ENCODE peak calls at places on chromosome 6, in six cellular contexts. One of them, this sample, is unnamed.

GRCh38 chr6:143655541-143655940 is 22.2 kb upstream of the PHACTR2 start:
- DNase-seq in brain microvascular endothelial cell: no peak
- DNase-seq in K562: no peak
- DNase-seq in aorta: no peak
- DNase-seq in hepatocyte: no peak
- DNase-seq in CD8-positive, alpha-beta T cell: no peak
- DNase-seq in this sample: no peak

GRCh38 chr6:4956625-4957024 is 47.2 kb downstream of the RPP40 start:
- DNase-seq in brain microvascular endothelial cell: no peak
- DNase-seq in K562: no peak
- DNase-seq in aorta: no peak
- DNase-seq in hepatocyte: no peak
- DNase-seq in CD8-positive, alpha-beta T cell: no peak
- DNase-seq in this sample: no peak

GRCh38 chr6:158850807-158851115 is 31.6 kb upstream of the EZR start:
- DNase-seq in brain microvascular endothelial cell: no peak
- DNase-seq in K562: no peak
- DNase-seq in aorta: no peak
- DNase-seq in hepatocyte: no peak
- DNase-seq in CD8-positive, alpha-beta T cell: no peak
- DNase-seq in this sample: no peak

GRCh38 chr6:36126121-36126520 is 4.2 kb upstream of the MAPK13 start:
- DNase-seq in brain microvascular endothelial cell: no peak
- DNase-seq in K562: no peak
- DNase-seq in aorta: no peak
- DNase-seq in hepatocyte: no peak
- DNase-seq in CD8-positive, alpha-beta T cell: no peak
- DNase-seq in this sample: no peak

GRCh38 chr6:168092541-168092940 is 13.5 kb upstream of the FRMD1 start:
- DNase-seq in brain microvascular endothelial cell: no peak
- DNase-seq in K562: no peak
- DNase-seq in aorta: no peak
- DNase-seq in hepatocyte: no peak
- DNase-seq in CD8-positive, alpha-beta T cell: no peak
- DNase-seq in this sample: no peak

GRCh38 chr6:2853766-2854393 is 12.2 kb upstream of the SERPINB1 start:
- DNase-seq in brain microvascular endothelial cell: peak; percentile 92
- DNase-seq in K562: peak; percentile 79
- DNase-seq in aorta: peak; percentile 73
- DNase-seq in hepatocyte: peak; percentile 62
- DNase-seq in CD8-positive, alpha-beta T cell: no peak
- DNase-seq in this sample: no peak

GRCh38 chr6:31272856-31273626 is 1.1 kb upstream of the HLA-C start:
- DNase-seq in brain microvascular endothelial cell: no peak
- DNase-seq in K562: no peak
- DNase-seq in aorta: no peak
- DNase-seq in hepatocyte: no peak
- DNase-seq in CD8-positive, alpha-beta T cell: peak; percentile 60
- DNase-seq in this sample: no peak

GRCh38 chr6:144659202-144659731 is 374.1 kb downstream of the UTRN start:
- DNase-seq in brain microvascular endothelial cell: peak; percentile 58
- DNase-seq in K562: no peak
- DNase-seq in aorta: no peak
- DNase-seq in hepatocyte: peak; percentile 51
- DNase-seq in CD8-positive, alpha-beta T cell: no peak
- DNase-seq in this sample: no peak

GRCh38 chr6:156883497-156884252 is 106.5 kb downstream of the ARID1B start:
- DNase-seq in brain microvascular endothelial cell: no peak
- DNase-seq in K562: no peak
- DNase-seq in aorta: no peak
- DNase-seq in hepatocyte: peak; percentile 29
- DNase-seq in CD8-positive, alpha-beta T cell: no peak
- DNase-seq in this sample: no peak

GRCh38 chr6:138692978-138693909 is 80.3 kb upstream of the CCDC28A start:
- DNase-seq in brain microvascular endothelial cell: peak; percentile 38
- DNase-seq in K562: peak; percentile 52
- DNase-seq in aorta: peak; percentile 79
- DNase-seq in hepatocyte: peak; percentile 84
- DNase-seq in CD8-positive, alpha-beta T cell: peak; percentile 55
- DNase-seq in this sample: peak; percentile 79

GRCh38 chr6:148746363-148747144 is at the start of gene UST:
- DNase-seq in brain microvascular endothelial cell: peak; percentile 90
- DNase-seq in K562: peak; percentile 62
- DNase-seq in aorta: peak; percentile 92
- DNase-seq in hepatocyte: peak; percentile 92
- DNase-seq in CD8-positive, alpha-beta T cell: peak; percentile 72
- DNase-seq in this sample: peak; percentile 46

GRCh38 chr6:129590408-129591022 is 119.5 kb downstream of the ARHGAP18 start:
- DNase-seq in brain microvascular endothelial cell: peak; percentile 87
- DNase-seq in K562: no peak
- DNase-seq in aorta: no peak
- DNase-seq in hepatocyte: no peak
- DNase-seq in CD8-positive, alpha-beta T cell: no peak
- DNase-seq in this sample: no peak

GRCh38 chr6:46042355-46042999 is 26.8 kb upstream of the CLIC5 start:
- DNase-seq in brain microvascular endothelial cell: peak; percentile 50
- DNase-seq in K562: peak; percentile 38
- DNase-seq in aorta: no peak
- DNase-seq in hepatocyte: peak; percentile 57
- DNase-seq in CD8-positive, alpha-beta T cell: no peak
- DNase-seq in this sample: peak; percentile 71

GRCh38 chr6:16345449-16346330 is 107.3 kb downstream of the GMPR start:
- DNase-seq in brain microvascular endothelial cell: peak; percentile 67
- DNase-seq in K562: peak; percentile 55
- DNase-seq in aorta: no peak
- DNase-seq in hepatocyte: peak; percentile 48
- DNase-seq in CD8-positive, alpha-beta T cell: no peak
- DNase-seq in this sample: no peak

GRCh38 chr6:23414204-23414501 is 711.9 kb upstream of the NRSN1 start:
- DNase-seq in brain microvascular endothelial cell: peak; percentile 42
- DNase-seq in K562: no peak
- DNase-seq in aorta: no peak
- DNase-seq in hepatocyte: peak; percentile 53
- DNase-seq in CD8-positive, alpha-beta T cell: no peak
- DNase-seq in this sample: no peak

GRCh38 chr6:93337014-93337413 is 82.3 kb downstream of the EPHA7 start:
- DNase-seq in brain microvascular endothelial cell: no peak
- DNase-seq in K562: no peak
- DNase-seq in aorta: no peak
- DNase-seq in hepatocyte: no peak
- DNase-seq in CD8-positive, alpha-beta T cell: no peak
- DNase-seq in this sample: no peak

GRCh38 chr6:11054722-11055121 is 10.6 kb upstream of the ELOVL2 start:
- DNase-seq in brain microvascular endothelial cell: no peak
- DNase-seq in K562: no peak
- DNase-seq in aorta: no peak
- DNase-seq in hepatocyte: no peak
- DNase-seq in CD8-positive, alpha-beta T cell: no peak
- DNase-seq in this sample: no peak

GRCh38 chr6:138765896-138766487 is 7.6 kb upstream of the CCDC28A start:
- DNase-seq in brain microvascular endothelial cell: peak; percentile 32
- DNase-seq in K562: peak; percentile 47
- DNase-seq in aorta: no peak
- DNase-seq in hepatocyte: peak; percentile 49
- DNase-seq in CD8-positive, alpha-beta T cell: no peak
- DNase-seq in this sample: no peak

GRCh38 chr6:98827295-98828159 is 6.8 kb upstream of the POU3F2 start:
- DNase-seq in brain microvascular endothelial cell: no peak
- DNase-seq in K562: no peak
- DNase-seq in aorta: no peak
- DNase-seq in hepatocyte: no peak
- DNase-seq in CD8-positive, alpha-beta T cell: no peak
- DNase-seq in this sample: no peak

GRCh38 chr6:98828991-98829411 is 5.4 kb upstream of the POU3F2 start:
- DNase-seq in brain microvascular endothelial cell: no peak
- DNase-seq in K562: no peak
- DNase-seq in aorta: no peak
- DNase-seq in hepatocyte: no peak
- DNase-seq in CD8-positive, alpha-beta T cell: no peak
- DNase-seq in this sample: no peak

GRCh38 chr6:98825602-98826230 is 8.7 kb upstream of the POU3F2 start:
- DNase-seq in brain microvascular endothelial cell: no peak
- DNase-seq in K562: no peak
- DNase-seq in aorta: no peak
- DNase-seq in hepatocyte: no peak
- DNase-seq in CD8-positive, alpha-beta T cell: no peak
- DNase-seq in this sample: no peak

GRCh38 chr6:98824907-98825601 is 9.3 kb upstream of the POU3F2 start:
- DNase-seq in brain microvascular endothelial cell: no peak
- DNase-seq in K562: no peak
- DNase-seq in aorta: no peak
- DNase-seq in hepatocyte: no peak
- DNase-seq in CD8-positive, alpha-beta T cell: no peak
- DNase-seq in this sample: no peak

DNA sequence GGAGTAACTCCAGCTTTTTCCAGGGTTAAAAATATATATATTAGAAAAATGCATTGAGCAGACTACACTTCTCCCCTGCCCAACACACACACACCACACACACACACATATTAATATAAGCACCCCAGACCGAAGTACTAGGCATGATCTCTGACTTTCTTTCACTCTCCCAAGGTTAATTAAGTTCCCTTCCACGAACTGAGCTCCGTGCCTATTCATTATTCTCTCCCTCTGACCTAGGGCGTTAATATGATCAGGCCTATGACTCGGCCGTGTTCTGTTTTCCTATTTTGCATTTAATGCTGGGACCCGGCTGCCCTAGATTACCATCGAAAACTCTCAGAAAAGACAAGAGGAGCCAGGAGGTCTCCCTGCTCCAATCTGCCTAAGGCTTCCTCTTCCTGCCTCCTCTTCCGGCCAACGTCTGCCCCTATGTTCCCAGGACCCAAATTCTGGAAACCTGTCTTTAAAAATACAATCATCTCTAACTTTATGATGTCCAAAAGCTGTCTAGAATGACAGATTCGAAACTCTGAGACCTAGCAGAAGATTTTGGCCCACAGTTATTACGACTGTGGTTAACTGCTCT is 6.1 kb upstream of the POU3F2 start:
- DNase-seq in brain microvascular endothelial cell: no peak
- DNase-seq in K562: no peak
- DNase-seq in aorta: no peak
- DNase-seq in hepatocyte: no peak
- DNase-seq in CD8-positive, alpha-beta T cell: no peak
- DNase-seq in this sample: no peak
- H3K27me3 ChIP-seq in brain microvascular endothelial cell: peaks cover 85% of the 10 kb centered on the region
- H3K27me3 ChIP-seq in K562: peaks cover 27% of the 10 kb centered on the region
- H3K27me3 ChIP-seq in aorta: peaks cover 2% of the 10 kb centered on the region
- H3K27me3 ChIP-seq in hepatocyte: peaks cover 99% of the 10 kb centered on the region
- H3K27me3 ChIP-seq in CD8-positive, alpha-beta T cell: peaks cover 56% of the 10 kb centered on the region
- H3K27me3 ChIP-seq in this sample: peaks cover 96% of the 10 kb centered on the region

DNA sequence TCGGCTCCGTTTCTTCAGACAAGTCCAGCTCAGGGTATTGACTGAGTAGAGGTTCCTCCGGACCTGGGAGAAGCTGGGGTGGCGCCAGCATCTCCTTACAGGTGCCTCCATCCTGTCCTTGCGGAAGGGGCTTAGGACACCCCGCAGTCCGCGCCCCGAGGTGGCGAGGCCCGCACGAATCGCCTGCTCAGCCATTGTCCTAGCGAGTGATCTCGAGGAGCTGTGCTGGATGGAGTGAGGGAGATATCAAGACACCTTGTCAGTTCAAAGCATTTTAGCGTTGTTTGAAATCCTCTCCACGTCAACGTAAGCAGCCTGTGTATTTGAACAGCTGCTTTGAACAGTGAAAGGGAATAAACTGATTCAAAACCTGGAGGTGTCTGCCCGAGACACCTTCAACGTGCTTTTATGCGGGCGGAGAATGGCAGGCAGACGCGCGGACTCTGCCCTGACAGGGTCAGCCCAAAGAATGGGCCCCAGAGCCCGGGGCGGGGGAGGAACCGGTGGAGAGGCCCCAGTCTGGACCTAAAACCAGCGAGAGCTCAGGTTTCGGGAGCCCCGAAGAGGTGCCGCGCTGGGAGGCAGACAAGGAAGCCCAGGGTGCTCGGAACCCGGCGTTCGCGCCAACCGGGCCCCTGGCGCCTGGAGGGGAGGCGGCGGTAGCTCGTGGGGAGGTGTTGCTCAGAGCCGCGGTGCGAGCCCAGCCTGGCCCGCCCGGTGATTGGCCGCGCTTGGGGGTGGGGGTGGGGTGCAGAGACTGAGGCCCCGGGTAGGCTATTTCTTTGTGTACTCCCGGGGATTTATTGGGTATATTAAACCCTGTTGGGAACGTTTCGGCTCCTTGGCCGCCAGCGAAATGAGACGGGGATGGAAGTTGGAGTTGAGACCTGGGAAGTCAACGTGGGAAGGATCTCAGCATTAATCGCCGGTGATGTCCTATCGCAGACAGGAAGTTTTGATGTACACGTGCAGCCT is 3.0 kb upstream of the POU3F2 start:
- DNase-seq in brain microvascular endothelial cell: no peak
- DNase-seq in K562: no peak
- DNase-seq in aorta: no peak
- DNase-seq in hepatocyte: no peak
- DNase-seq in CD8-positive, alpha-beta T cell: no peak
- DNase-seq in this sample: no peak
- H3K27me3 ChIP-seq in brain microvascular endothelial cell: peaks cover 82% of the 10 kb centered on the region
- H3K27me3 ChIP-seq in K562: peaks cover 9% of the 10 kb centered on the region
- H3K27me3 ChIP-seq in aorta: peaks cover 2% of the 10 kb centered on the region
- H3K27me3 ChIP-seq in hepatocyte: peaks cover 88% of the 10 kb centered on the region
- H3K27me3 ChIP-seq in CD8-positive, alpha-beta T cell: peaks cover 49% of the 10 kb centered on the region
- H3K27me3 ChIP-seq in this sample: peaks cover 88% of the 10 kb centered on the region

GRCh38 chr6:44476849-44477248 is 89.3 kb downstream of the CDC5L start:
- DNase-seq in brain microvascular endothelial cell: no peak
- DNase-seq in K562: no peak
- DNase-seq in aorta: no peak
- DNase-seq in hepatocyte: no peak
- DNase-seq in CD8-positive, alpha-beta T cell: no peak
- DNase-seq in this sample: no peak
- H3K27me3 ChIP-seq in brain microvascular endothelial cell: peaks cover 2% of the 10 kb centered on the region
- H3K27me3 ChIP-seq in K562: peaks cover 29% of the 10 kb centered on the region
- H3K27me3 ChIP-seq in aorta: no peaks in the 10 kb centered on the region
- H3K27me3 ChIP-seq in hepatocyte: no peaks in the 10 kb centered on the region
- H3K27me3 ChIP-seq in CD8-positive, alpha-beta T cell: no peaks in the 10 kb centered on the region
- H3K27me3 ChIP-seq in this sample: no peaks in the 10 kb centered on the region

GRCh38 chr6:33375143-33375649 is 16.4 kb upstream of the KIFC1 start:
- DNase-seq in brain microvascular endothelial cell: peak; percentile 84
- DNase-seq in K562: no peak
- DNase-seq in aorta: peak; percentile 86
- DNase-seq in hepatocyte: peak; percentile 63
- DNase-seq in CD8-positive, alpha-beta T cell: no peak
- DNase-seq in this sample: no peak
- H3K27me3 ChIP-seq in brain microvascular endothelial cell: no peaks in the 10 kb centered on the region
- H3K27me3 ChIP-seq in K562: no peaks in the 10 kb centered on the region
- H3K27me3 ChIP-seq in aorta: no peaks in the 10 kb centered on the region
- H3K27me3 ChIP-seq in hepatocyte: no peaks in the 10 kb centered on the region
- H3K27me3 ChIP-seq in CD8-positive, alpha-beta T cell: no peaks in the 10 kb centered on the region
- H3K27me3 ChIP-seq in this sample: no peaks in the 10 kb centered on the region

GRCh38 chr6:50850223-50850751 is 31.6 kb downstream of the TFAP2B start:
- DNase-seq in brain microvascular endothelial cell: peak; percentile 18
- DNase-seq in K562: no peak
- DNase-seq in aorta: no peak
- DNase-seq in hepatocyte: peak; percentile 57
- DNase-seq in CD8-positive, alpha-beta T cell: no peak
- DNase-seq in this sample: peak; percentile 83
- H3K27me3 ChIP-seq in brain microvascular endothelial cell: peaks cover 19% of the 10 kb centered on the region
- H3K27me3 ChIP-seq in K562: no peaks in the 10 kb centered on the region
- H3K27me3 ChIP-seq in aorta: no peaks in the 10 kb centered on the region
- H3K27me3 ChIP-seq in hepatocyte: peaks cover 98% of the 10 kb centered on the region
- H3K27me3 ChIP-seq in CD8-positive, alpha-beta T cell: peaks cover 17% of the 10 kb centered on the region
- H3K27me3 ChIP-seq in this sample: peaks cover 3% of the 10 kb centered on the region

GRCh38 chr6:170297577-170298330 is 6.9 kb upstream of the DLL1 start:
- DNase-seq in brain microvascular endothelial cell: no peak
- DNase-seq in K562: no peak
- DNase-seq in aorta: no peak
- DNase-seq in hepatocyte: no peak
- DNase-seq in CD8-positive, alpha-beta T cell: no peak
- DNase-seq in this sample: no peak
- H3K27me3 ChIP-seq in brain microvascular endothelial cell: peaks cover 47% of the 10 kb centered on the region
- H3K27me3 ChIP-seq in K562: peaks cover 54% of the 10 kb centered on the region
- H3K27me3 ChIP-seq in aorta: no peaks in the 10 kb centered on the region
- H3K27me3 ChIP-seq in hepatocyte: peaks cover 71% of the 10 kb centered on the region
- H3K27me3 ChIP-seq in CD8-positive, alpha-beta T cell: peaks cover 8% of the 10 kb centered on the region
- H3K27me3 ChIP-seq in this sample: peaks cover 73% of the 10 kb centered on the region

GRCh38 chr6:119346914-119347313 is 2.6 kb downstream of the MAN1A1 start:
- DNase-seq in brain microvascular endothelial cell: no peak
- DNase-seq in K562: no peak
- DNase-seq in aorta: no peak
- DNase-seq in hepatocyte: no peak
- DNase-seq in CD8-positive, alpha-beta T cell: no peak
- DNase-seq in this sample: no peak
- H3K27me3 ChIP-seq in brain microvascular endothelial cell: no peaks in the 10 kb centered on the region
- H3K27me3 ChIP-seq in K562: no peaks in the 10 kb centered on the region
- H3K27me3 ChIP-seq in aorta: no peaks in the 10 kb centered on the region
- H3K27me3 ChIP-seq in hepatocyte: no peaks in the 10 kb centered on the region
- H3K27me3 ChIP-seq in CD8-positive, alpha-beta T cell: no peaks in the 10 kb centered on the region
- H3K27me3 ChIP-seq in this sample: peaks cover 84% of the 10 kb centered on the region

This sample was measured in WERI-Rb-1.